ENCODE peak calls at places on chromosomes 3 and 15, in ten cellular contexts. One of them, this sample, is unnamed.

GRCh38 chr3:105747056-105747455 is 121.8 kb downstream of the CBLB start:
- DNase-seq in HepG2: no peak
- DNase-seq in esophagus squamous epithelium: no peak
- DNase-seq in heart left ventricle: no peak
- DNase-seq in IMR-90: peak; percentile 44
- DNase-seq in psoas muscle: no peak
- DNase-seq in CD8-positive, alpha-beta memory T cell: peak; percentile 19
- DNase-seq in body of pancreas: no peak
- DNase-seq in lower lobe of right lung: no peak
- DNase-seq in mesenchymal stem cell: peak; percentile 53
- DNase-seq in this sample: no peak

GRCh38 chr3:115513411-115513800 is 109.9 kb upstream of the GAP43 start:
- DNase-seq in esophagus squamous epithelium: no peak
- DNase-seq in heart left ventricle: no peak
- DNase-seq in CD8-positive, alpha-beta memory T cell: peak; percentile 16
- DNase-seq in mesenchymal stem cell: no peak
- DNase-seq in body of pancreas: peak; percentile 40
- DNase-seq in psoas muscle: no peak
- DNase-seq in lower lobe of right lung: no peak
- DNase-seq in HepG2: no peak
- DNase-seq in IMR-90: no peak
- DNase-seq in this sample: no peak

GRCh38 chr3:76403556-76403955 is 618.2 kb upstream of the ZNF717 start:
- DNase-seq in psoas muscle: no peak
- DNase-seq in lower lobe of right lung: no peak
- DNase-seq in mesenchymal stem cell: peak; percentile 50
- DNase-seq in body of pancreas: no peak
- DNase-seq in CD8-positive, alpha-beta memory T cell: no peak
- DNase-seq in esophagus squamous epithelium: no peak
- DNase-seq in HepG2: no peak
- DNase-seq in IMR-90: peak; percentile 90
- DNase-seq in heart left ventricle: no peak
- DNase-seq in this sample: no peak

GRCh38 chr3:108127301-108127988 is 36.6 kb upstream of the CD47 start:
- DNase-seq in lower lobe of right lung: no peak
- DNase-seq in HepG2: no peak
- DNase-seq in psoas muscle: no peak
- DNase-seq in heart left ventricle: no peak
- DNase-seq in mesenchymal stem cell: no peak
- DNase-seq in esophagus squamous epithelium: no peak
- DNase-seq in CD8-positive, alpha-beta memory T cell: peak; percentile 78
- DNase-seq in IMR-90: no peak
- DNase-seq in body of pancreas: no peak
- DNase-seq in this sample: peak; percentile 81

GRCh38 chr3:128207953-128208352 is 54.7 kb downstream of the EEFSEC start:
- DNase-seq in IMR-90: no peak
- DNase-seq in psoas muscle: no peak
- DNase-seq in CD8-positive, alpha-beta memory T cell: no peak
- DNase-seq in heart left ventricle: no peak
- DNase-seq in body of pancreas: no peak
- DNase-seq in esophagus squamous epithelium: no peak
- DNase-seq in lower lobe of right lung: no peak
- DNase-seq in mesenchymal stem cell: no peak
- DNase-seq in HepG2: no peak
- DNase-seq in this sample: no peak

GRCh38 chr15:49847436-49847835 is 226.6 kb downstream of the DTWD1 start:
- DNase-seq in lower lobe of right lung: no peak
- DNase-seq in CD8-positive, alpha-beta memory T cell: no peak
- DNase-seq in psoas muscle: no peak
- DNase-seq in esophagus squamous epithelium: no peak
- DNase-seq in body of pancreas: no peak
- DNase-seq in heart left ventricle: no peak
- DNase-seq in mesenchymal stem cell: peak; percentile 89
- DNase-seq in IMR-90: no peak
- DNase-seq in HepG2: no peak
- DNase-seq in this sample: no peak

GRCh38 chr3:160474416-160474838 is 24.8 kb upstream of the TRIM59 start:
- DNase-seq in body of pancreas: no peak
- DNase-seq in heart left ventricle: no peak
- DNase-seq in CD8-positive, alpha-beta memory T cell: no peak
- DNase-seq in mesenchymal stem cell: no peak
- DNase-seq in IMR-90: peak; percentile 63
- DNase-seq in lower lobe of right lung: no peak
- DNase-seq in psoas muscle: no peak
- DNase-seq in HepG2: no peak
- DNase-seq in esophagus squamous epithelium: no peak
- DNase-seq in this sample: no peak

GRCh38 chr3:120636790-120637401 is 40.8 kb downstream of the NDUFB4 start:
- DNase-seq in esophagus squamous epithelium: no peak
- DNase-seq in CD8-positive, alpha-beta memory T cell: no peak
- DNase-seq in heart left ventricle: no peak
- DNase-seq in lower lobe of right lung: no peak
- DNase-seq in mesenchymal stem cell: no peak
- DNase-seq in IMR-90: no peak
- DNase-seq in body of pancreas: no peak
- DNase-seq in psoas muscle: no peak
- DNase-seq in HepG2: no peak
- DNase-seq in this sample: no peak

GRCh38 chr3:13877911-13878710 is 1.8 kb downstream of the WNT7A start:
- DNase-seq in body of pancreas: no peak
- DNase-seq in heart left ventricle: no peak
- DNase-seq in CD8-positive, alpha-beta memory T cell: peak; percentile 25
- DNase-seq in esophagus squamous epithelium: no peak
- DNase-seq in HepG2: no peak
- DNase-seq in IMR-90: no peak
- DNase-seq in lower lobe of right lung: no peak
- DNase-seq in psoas muscle: no peak
- DNase-seq in mesenchymal stem cell: no peak
- DNase-seq in this sample: no peak

GRCh38 chr15:101233651-101234281 is 18.1 kb downstream of the CHSY1 start:
- DNase-seq in mesenchymal stem cell: no peak
- DNase-seq in lower lobe of right lung: no peak
- DNase-seq in IMR-90: no peak
- DNase-seq in heart left ventricle: no peak
- DNase-seq in psoas muscle: no peak
- DNase-seq in body of pancreas: no peak
- DNase-seq in esophagus squamous epithelium: no peak
- DNase-seq in CD8-positive, alpha-beta memory T cell: no peak
- DNase-seq in HepG2: no peak
- DNase-seq in this sample: no peak
- H3K27ac ChIP-seq in mesenchymal stem cell: no peak overlapping the region
- H3K27ac ChIP-seq in lower lobe of right lung: no peak overlapping the region
- H3K27ac ChIP-seq in IMR-90: no peak overlapping the region
- H3K27ac ChIP-seq in heart left ventricle: no peak overlapping the region
- H3K27ac ChIP-seq in psoas muscle: no peak overlapping the region
- H3K27ac ChIP-seq in body of pancreas: no peak overlapping the region
- H3K27ac ChIP-seq in esophagus squamous epithelium: peak overlapping the region; percentile 29
- H3K27ac ChIP-seq in CD8-positive, alpha-beta memory T cell: no peak overlapping the region
- H3K27ac ChIP-seq in HepG2: no peak overlapping the region
- H3K27ac ChIP-seq in this sample: no peak overlapping the region

GRCh38 chr15:62866366-62866765 is 176.2 kb upstream of the TPM1 start:
- DNase-seq in psoas muscle: no peak
- DNase-seq in lower lobe of right lung: no peak
- DNase-seq in mesenchymal stem cell: no peak
- DNase-seq in body of pancreas: no peak
- DNase-seq in CD8-positive, alpha-beta memory T cell: no peak
- DNase-seq in esophagus squamous epithelium: no peak
- DNase-seq in heart left ventricle: no peak
- DNase-seq in HepG2: no peak
- DNase-seq in IMR-90: no peak
- DNase-seq in this sample: no peak
- H3K27ac ChIP-seq in psoas muscle: no peak overlapping the region
- H3K27ac ChIP-seq in lower lobe of right lung: no peak overlapping the region
- H3K27ac ChIP-seq in mesenchymal stem cell: no peak overlapping the region
- H3K27ac ChIP-seq in body of pancreas: no peak overlapping the region
- H3K27ac ChIP-seq in CD8-positive, alpha-beta memory T cell: no peak overlapping the region
- H3K27ac ChIP-seq in esophagus squamous epithelium: no peak overlapping the region
- H3K27ac ChIP-seq in heart left ventricle: no peak overlapping the region
- H3K27ac ChIP-seq in HepG2: no peak overlapping the region
- H3K27ac ChIP-seq in IMR-90: no peak overlapping the region
- H3K27ac ChIP-seq in this sample: no peak overlapping the region

GRCh38 chr15:67049351-67050044 is 15.9 kb upstream of the SMAD3 start:
- DNase-seq in body of pancreas: peak; percentile 53
- DNase-seq in psoas muscle: no peak
- DNase-seq in mesenchymal stem cell: peak; percentile 93
- DNase-seq in lower lobe of right lung: no peak
- DNase-seq in HepG2: peak; percentile 82
- DNase-seq in IMR-90: peak; percentile 92
- DNase-seq in CD8-positive, alpha-beta memory T cell: no peak
- DNase-seq in esophagus squamous epithelium: no peak
- DNase-seq in heart left ventricle: no peak
- DNase-seq in this sample: no peak

GRCh38 chr15:67050522-67051087 is 14.8 kb upstream of the SMAD3 start:
- DNase-seq in lower lobe of right lung: no peak
- DNase-seq in esophagus squamous epithelium: no peak
- DNase-seq in body of pancreas: no peak
- DNase-seq in mesenchymal stem cell: no peak
- DNase-seq in CD8-positive, alpha-beta memory T cell: no peak
- DNase-seq in HepG2: no peak
- DNase-seq in heart left ventricle: no peak
- DNase-seq in psoas muscle: no peak
- DNase-seq in IMR-90: no peak
- DNase-seq in this sample: no peak

GRCh38 chr15:67048281-67049279 is 16.8 kb upstream of the SMAD3 start:
- DNase-seq in IMR-90: peak; percentile 96
- DNase-seq in body of pancreas: peak; percentile 91
- DNase-seq in psoas muscle: no peak
- DNase-seq in esophagus squamous epithelium: no peak
- DNase-seq in CD8-positive, alpha-beta memory T cell: no peak
- DNase-seq in HepG2: peak; percentile 97
- DNase-seq in lower lobe of right lung: peak; percentile 77
- DNase-seq in mesenchymal stem cell: peak; percentile 89
- DNase-seq in heart left ventricle: no peak
- DNase-seq in this sample: no peak

GRCh38 chr15:67050062-67050461 is 15.3 kb upstream of the SMAD3 start:
- DNase-seq in HepG2: no peak
- DNase-seq in body of pancreas: peak; percentile 16
- DNase-seq in heart left ventricle: no peak
- DNase-seq in mesenchymal stem cell: no peak
- DNase-seq in IMR-90: peak; percentile 55
- DNase-seq in psoas muscle: no peak
- DNase-seq in esophagus squamous epithelium: no peak
- DNase-seq in CD8-positive, alpha-beta memory T cell: no peak
- DNase-seq in lower lobe of right lung: no peak
- DNase-seq in this sample: no peak

DNA sequence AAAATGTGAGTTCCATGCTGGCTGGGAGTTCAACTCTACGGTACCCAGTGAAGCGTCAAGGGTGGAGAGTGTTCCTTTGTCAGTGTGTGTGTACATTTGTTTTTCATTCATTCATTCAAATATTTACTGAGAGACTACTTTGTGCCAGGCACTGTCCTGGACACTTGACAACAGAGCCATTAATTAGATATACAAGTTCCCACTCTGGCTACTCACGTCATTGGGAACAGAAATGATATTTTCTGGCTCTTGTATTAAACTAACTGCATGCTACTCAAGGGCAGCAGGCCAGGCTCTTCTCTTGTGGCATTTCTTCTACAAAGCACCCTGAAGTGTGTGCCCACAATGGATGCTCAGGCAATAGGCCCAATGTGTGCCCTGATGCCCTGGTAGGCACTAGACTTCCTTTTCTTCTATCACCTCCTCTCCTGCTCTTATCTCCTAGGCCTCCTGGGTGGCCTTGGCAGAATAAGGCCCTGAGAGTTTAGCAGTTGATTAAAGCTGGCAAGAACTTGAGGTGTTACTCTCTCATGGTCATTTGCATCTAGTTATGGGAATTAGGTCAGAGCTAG is 14.2 kb upstream of the SMAD3 start:
- DNase-seq in mesenchymal stem cell: no peak
- DNase-seq in psoas muscle: no peak
- DNase-seq in esophagus squamous epithelium: no peak
- DNase-seq in IMR-90: no peak
- DNase-seq in CD8-positive, alpha-beta memory T cell: no peak
- DNase-seq in HepG2: no peak
- DNase-seq in body of pancreas: peak; percentile 63
- DNase-seq in lower lobe of right lung: no peak
- DNase-seq in heart left ventricle: no peak
- DNase-seq in this sample: no peak
- H3K27ac ChIP-seq in mesenchymal stem cell: no peak overlapping the region
- H3K27ac ChIP-seq in psoas muscle: no peak overlapping the region
- H3K27ac ChIP-seq in esophagus squamous epithelium: peak overlapping the region; percentile 40
- H3K27ac ChIP-seq in IMR-90: peak overlapping the region; percentile 9
- H3K27ac ChIP-seq in CD8-positive, alpha-beta memory T cell: no peak overlapping the region
- H3K27ac ChIP-seq in HepG2: peak overlapping the region; percentile 37
- H3K27ac ChIP-seq in body of pancreas: peak overlapping the region; percentile 98
- H3K27ac ChIP-seq in lower lobe of right lung: peak overlapping the region; percentile 24
- H3K27ac ChIP-seq in heart left ventricle: no peak overlapping the region
- H3K27ac ChIP-seq in this sample: no peak overlapping the region

GRCh38 chr3:101453966-101454365 is 59.0 kb downstream of the SENP7 start:
- DNase-seq in psoas muscle: no peak
- DNase-seq in body of pancreas: no peak
- DNase-seq in HepG2: no peak
- DNase-seq in lower lobe of right lung: no peak
- DNase-seq in mesenchymal stem cell: no peak
- DNase-seq in CD8-positive, alpha-beta memory T cell: no peak
- DNase-seq in heart left ventricle: no peak
- DNase-seq in esophagus squamous epithelium: no peak
- DNase-seq in IMR-90: peak; percentile 42
- DNase-seq in this sample: no peak

DNA sequence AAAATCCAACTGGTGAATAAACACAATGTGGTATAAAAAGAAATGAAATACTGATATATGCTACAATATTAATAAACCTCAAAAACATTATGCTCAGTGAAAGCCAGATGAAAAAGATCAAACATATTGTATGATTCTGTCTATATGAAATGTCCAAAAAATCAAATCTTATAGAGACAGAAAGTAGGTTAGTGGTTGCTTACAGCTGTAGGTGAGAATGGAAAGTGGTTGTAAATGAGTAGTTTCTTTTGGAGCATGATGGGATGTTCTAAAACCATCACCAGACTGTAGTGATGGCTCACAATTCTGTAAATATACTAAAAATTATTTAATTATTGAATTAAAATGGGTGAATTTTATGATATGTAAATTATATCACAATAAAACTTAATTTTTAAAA is 58.4 kb downstream of the SENP7 start:
- DNase-seq in HepG2: no peak
- DNase-seq in CD8-positive, alpha-beta memory T cell: no peak
- DNase-seq in esophagus squamous epithelium: no peak
- DNase-seq in IMR-90: no peak
- DNase-seq in lower lobe of right lung: no peak
- DNase-seq in psoas muscle: no peak
- DNase-seq in body of pancreas: no peak
- DNase-seq in mesenchymal stem cell: no peak
- DNase-seq in heart left ventricle: no peak
- DNase-seq in this sample: no peak
- H3K27ac ChIP-seq in HepG2: no peak overlapping the region
- H3K27ac ChIP-seq in CD8-positive, alpha-beta memory T cell: no peak overlapping the region
- H3K27ac ChIP-seq in esophagus squamous epithelium: no peak overlapping the region
- H3K27ac ChIP-seq in IMR-90: no peak overlapping the region
- H3K27ac ChIP-seq in lower lobe of right lung: no peak overlapping the region
- H3K27ac ChIP-seq in psoas muscle: no peak overlapping the region
- H3K27ac ChIP-seq in body of pancreas: no peak overlapping the region
- H3K27ac ChIP-seq in mesenchymal stem cell: no peak overlapping the region
- H3K27ac ChIP-seq in heart left ventricle: no peak overlapping the region
- H3K27ac ChIP-seq in this sample: no peak overlapping the region